ENCODE peak calls at places on chromosomes 12 and 14, in five cellular contexts. J is B cell, C is lower leg skin, U is GM13977, K is stomach. S is an unnamed sample.
A peak's percentile ranks its signal among the peaks of the same experiment; 100 is the strongest.

GRCh38 chr12:63944586-63945228 is 100.2 kb downstream of the SRGAP1 start:
- DNase-seq in K (no peak), J (no peak), U (no peak), C (no peak), S (no peak)

GRCh38 chr12:112716099-112717093 is 75.2 kb upstream of the RPH3A start:
- DNase-seq in K (no peak), U (peak; percentile 17), C (no peak), J (no peak), S (no peak)

GRCh38 chr14:22689186-22689585 is 45.0 kb upstream of the OR6J1 start:
- DNase-seq in K (no peak), C (no peak), U (no peak), J (no peak), S (no peak)

GRCh38 chr12:94147991-94148840 is at the start of gene PLXNC1:
- DNase-seq in K (peak; percentile 51), C (no peak), U (peak; percentile 92), J (peak; percentile 68), S (no peak)

GRCh38 chr12:120397827-120398563 is 29.0 kb upstream of the MSI1 start:
- DNase-seq in J (no peak), C (no peak), U (no peak), K (peak; percentile 35), S (no peak)

GRCh38 chr14:73393375-73393774 is 65.0 kb downstream of the NUMB start:
- DNase-seq in C (no peak), J (no peak), U (no peak), K (no peak), S (no peak)

GRCh38 chr14:79080040-79080439 is 909.9 kb downstream of the NRXN3 start:
- DNase-seq in J (no peak), C (no peak), K (no peak), U (no peak), S (no peak)

GRCh38 chr12:117897379-117898161 is 71.2 kb downstream of the KSR2 start:
- DNase-seq in K (no peak), J (no peak), U (peak; percentile 27), C (no peak), S (no peak)

GRCh38 chr12:128938886-128939285 is 85.6 kb downstream of the GLT1D1 start:
- DNase-seq in K (no peak), C (peak; percentile 32), U (no peak), J (no peak), S (no peak)

GRCh38 chr14:22598099-22598895 is at the start of gene ABHD4:
- DNase-seq in K (peak; percentile 88), J (peak; percentile 64), C (peak; percentile 79), U (peak; percentile 86), S (peak; percentile 43)

GRCh38 chr12:131834798-131835615 is 6.8 kb downstream of the MMP17 start:
- DNase-seq in J (no peak), K (peak; percentile 59), U (no peak), C (no peak), S (no peak)

GRCh38 chr12:131835616-131836171 is 7.5 kb downstream of the MMP17 start:
- DNase-seq in J (no peak), K (no peak), U (no peak), C (no peak), S (no peak)

GRCh38 chr12:131833288-131833895 is 5.2 kb downstream of the MMP17 start:
- DNase-seq in U (no peak), C (no peak), J (no peak), K (no peak), S (no peak)

GRCh38 chr12:131832393-131833231 is 4.4 kb downstream of the MMP17 start:
- DNase-seq in C (no peak), U (no peak), J (no peak), K (no peak), S (no peak)

DNA sequence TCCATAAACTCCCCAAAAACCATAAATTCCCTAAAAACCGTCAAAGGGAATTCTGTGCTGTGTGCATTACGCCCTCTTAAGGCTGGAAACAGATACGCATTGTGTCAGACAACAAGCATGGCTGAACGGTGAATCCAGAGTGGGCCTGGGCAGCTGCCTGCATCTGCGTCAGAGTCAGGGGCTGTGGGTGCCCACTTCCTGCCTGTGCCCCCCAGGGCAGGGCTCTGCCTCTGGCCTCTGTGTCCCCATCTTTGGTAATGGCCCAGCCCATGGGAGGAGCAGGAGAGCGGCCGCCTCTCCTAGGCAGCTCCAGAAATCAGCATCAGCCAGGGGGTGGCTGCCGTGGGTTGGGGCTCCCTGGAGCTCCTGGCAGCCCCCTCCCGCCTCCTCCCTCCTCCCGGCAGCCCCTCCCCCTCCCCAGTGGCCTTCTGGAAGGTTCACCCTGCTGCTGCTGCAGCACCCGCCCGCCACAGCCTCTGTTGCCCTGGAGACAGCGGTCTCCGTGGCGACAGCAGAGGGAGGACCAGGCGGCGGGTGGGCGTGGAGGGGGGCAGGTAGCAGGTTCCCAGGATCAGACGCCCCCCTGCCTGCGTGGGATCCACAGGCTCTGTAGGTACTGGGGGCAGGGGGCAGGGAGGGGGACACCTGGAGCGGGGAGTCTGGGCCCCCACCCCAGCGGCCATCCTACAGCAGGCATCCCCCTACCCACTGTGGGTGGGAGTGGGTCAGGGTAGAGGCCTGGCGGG is 5.9 kb downstream of the MMP17 start:
- DNase-seq in U (no peak), J (no peak), K (no peak), C (no peak), S (no peak)
- TF ChIP-seq CTCF in U (peak; percentile 42), J (no peak), K (no peak), C (no peak), S (peak; percentile 9)

DNA sequence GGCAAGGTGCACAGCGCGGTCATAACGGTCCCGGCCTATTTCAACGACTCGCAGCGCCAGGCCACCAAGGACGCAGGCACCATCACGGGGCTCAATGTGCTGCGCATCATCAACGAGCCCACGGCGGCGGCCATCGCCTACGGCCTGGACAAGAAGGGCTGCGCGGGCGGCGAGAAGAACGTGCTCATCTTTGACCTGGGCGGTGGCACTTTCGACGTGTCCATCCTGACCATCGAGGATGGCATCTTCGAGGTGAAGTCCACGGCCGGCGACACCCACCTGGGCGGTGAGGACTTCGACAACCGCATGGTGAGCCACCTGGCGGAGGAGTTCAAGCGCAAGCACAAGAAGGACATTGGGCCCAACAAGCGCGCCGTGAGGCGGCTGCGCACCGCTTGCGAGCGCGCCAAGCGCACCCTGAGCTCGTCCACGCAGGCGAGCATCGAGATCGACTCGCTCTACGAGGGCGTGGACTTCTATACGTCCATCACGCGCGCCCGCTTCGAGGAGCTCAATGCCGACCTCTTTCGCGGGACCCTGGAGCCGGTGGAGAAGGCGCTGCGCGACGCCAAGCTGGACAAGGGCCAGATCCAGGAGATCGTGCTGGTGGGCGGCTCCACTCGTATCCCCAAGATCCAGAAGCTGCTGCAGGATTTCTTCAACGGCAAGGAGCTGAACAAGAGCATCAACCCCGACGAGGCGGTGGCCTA is 875 bp downstream of the HSPA2 start:
- DNase-seq in U (no peak), J (no peak), K (no peak), C (peak; percentile 43), S (no peak)
- TF ChIP-seq CTCF in U (no peak), J (no peak), K (no peak), C (no peak), S (no peak)

GRCh38 chr14:93984987-93985410 is 8.6 kb upstream of the ASB2 start:
- DNase-seq in J (no peak), C (no peak), U (no peak), K (no peak), S (no peak)
- TF ChIP-seq CTCF in J (no peak), C (no peak), U (peak; percentile 36), K (no peak), S (peak; percentile 26)

GRCh38 chr14:46245281-46245680 is 406.3 kb downstream of the RPL10L start:
- DNase-seq in K (no peak), C (no peak), J (no peak), U (no peak), S (no peak)

GRCh38 chr14:46250113-46250703 is 401.4 kb downstream of the RPL10L start:
- DNase-seq in U (peak; percentile 7), J (no peak), C (no peak), K (no peak), S (no peak)
- TF ChIP-seq CTCF in U (peak; percentile 60), J (peak; percentile 28), C (no peak), K (no peak), S (peak; percentile 3)

GRCh38 chr12:59182191-59182590 is 261.9 kb upstream of the LRIG3 start:
- DNase-seq in J (no peak), C (no peak), U (peak; percentile 41), K (no peak), S (no peak)
- TF ChIP-seq CTCF in J (no peak), C (no peak), U (no peak), K (no peak), S (no peak)

DNA sequence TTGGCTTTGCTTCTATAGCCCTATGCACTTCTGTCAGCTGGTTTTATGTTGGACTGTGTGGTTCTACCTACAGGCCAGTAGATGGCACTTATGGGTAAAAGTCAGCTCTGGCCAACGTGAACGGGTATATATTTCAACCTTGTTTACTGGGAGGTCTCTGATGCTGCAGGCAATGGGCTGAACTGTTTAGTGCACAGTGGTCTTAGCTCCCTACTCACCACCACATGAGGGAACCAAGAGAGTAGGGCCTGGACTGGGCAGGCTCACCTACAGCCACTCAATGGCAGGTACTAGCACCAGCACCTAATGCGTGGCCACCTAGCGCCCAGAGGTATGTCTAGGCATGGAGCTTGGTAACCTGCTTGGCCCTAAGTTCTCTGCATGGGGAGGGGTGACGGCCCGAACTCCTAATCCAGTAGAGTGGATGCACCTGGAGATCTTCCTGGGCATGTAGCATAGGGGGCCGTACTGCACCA is 481.8 kb downstream of the TMEM117 start:
- DNase-seq in C (no peak), J (no peak), U (peak; percentile 20), K (no peak), S (peak; percentile 8)
- TF ChIP-seq CTCF in C (no peak), J (no peak), U (peak; percentile 70), K (no peak), S (no peak)